ENCODE peak calls at places on chromosomes 5 and 9, in four cellular contexts. G, D, C and H are unnamed samples.

GRCh38 chr9:124045076-124045829 is 33.7 kb downstream of the LHX2 start:
- DNase-seq in C (peak; percentile 26), D (peak; percentile 84), G (peak; percentile 34), H (no peak)

GRCh38 chr5:109690456-109691247 is 925 bp downstream of the MAN2A1 start:
- DNase-seq in G (peak; percentile 90), C (peak; percentile 46), D (peak; percentile 92), H (peak; percentile 56)

GRCh38 chr5:173016621-173017046 is 33.1 kb downstream of the ATP6V0E1 start:
- DNase-seq in C (peak; percentile 34), D (peak; percentile 84), G (peak; percentile 49), H (no peak)

GRCh38 chr5:122014232-122014940 is 52.6 kb downstream of the SRFBP1 start:
- DNase-seq in C (no peak), G (peak; percentile 59), D (peak; percentile 59), H (no peak)

GRCh38 chr9:134287591-134288518 is 38.4 kb upstream of the RXRA start:
- DNase-seq in G (no peak), C (no peak), D (no peak), H (no peak)

GRCh38 chr9:631596-631995 is 209.9 kb upstream of the DMRT1 start:
- DNase-seq in C (no peak), G (no peak), D (peak; percentile 17), H (peak; percentile 49)

GRCh38 chr9:4985376-4986266 is 549 bp downstream of the JAK2 start:
- DNase-seq in C (peak; percentile 9), D (peak; percentile 80), G (peak; percentile 48), H (peak; percentile 37)

GRCh38 chr9:115264333-115264732 is 146.4 kb upstream of the TNC start:
- DNase-seq in C (no peak), G (peak; percentile 44), D (peak; percentile 60), H (no peak)

GRCh38 chr9:21848615-21849014 is 46.2 kb downstream of the MTAP start:
- DNase-seq in D (no peak), G (no peak), C (no peak), H (no peak)

GRCh38 chr9:89436963-89437625 is 60.8 kb downstream of the SEMA4D start:
- DNase-seq in C (no peak), G (no peak), D (no peak), H (no peak)

GRCh38 chr9:13487071-13487470 is 207.6 kb upstream of the MPDZ start:
- DNase-seq in D (no peak), G (no peak), C (no peak), H (no peak)

GRCh38 chr5:67509402-67509801 is 312.8 kb upstream of the CD180 start:
- DNase-seq in G (no peak), C (no peak), D (no peak), H (no peak)

GRCh38 chr9:20387062-20387461 is 235.2 kb downstream of the MLLT3 start:
- DNase-seq in C (no peak), G (no peak), D (no peak), H (no peak)

GRCh38 chr5:129771058-129771838 is 23.4 kb downstream of the MINAR2 start:
- DNase-seq in G (peak; percentile 55), C (peak; percentile 35), D (peak; percentile 68), H (peak; percentile 52)

GRCh38 chr5:109570362-109570874 is 119.3 kb upstream of the MAN2A1 start:
- DNase-seq in D (no peak), C (no peak), G (no peak), H (no peak)

GRCh38 chr5:5650242-5650641 is 227.8 kb downstream of the ICE1 start:
- DNase-seq in G (no peak), D (no peak), C (no peak), H (no peak)

GRCh38 chr9:130267930-130268329 is 2.4 kb downstream of the HMCN2 start:
- DNase-seq in C (no peak), D (no peak), G (no peak), H (no peak)
- TF ChIP-seq EZH2 in C (no peak), D (no peak), G (no peak), H (no peak)

GRCh38 chr5:572398-573019 is 39.6 kb upstream of the CEP72 start:
- DNase-seq in C (no peak), D (no peak), G (no peak), H (no peak)
- H3K27me3 ChIP-seq in C (peaks cover 97% of the 10 kb centered on the region), D (peaks cover 24% of the 10 kb centered on the region), G (peaks cover 9% of the 10 kb centered on the region), H (no peaks in the 10 kb centered on the region)

DNA sequence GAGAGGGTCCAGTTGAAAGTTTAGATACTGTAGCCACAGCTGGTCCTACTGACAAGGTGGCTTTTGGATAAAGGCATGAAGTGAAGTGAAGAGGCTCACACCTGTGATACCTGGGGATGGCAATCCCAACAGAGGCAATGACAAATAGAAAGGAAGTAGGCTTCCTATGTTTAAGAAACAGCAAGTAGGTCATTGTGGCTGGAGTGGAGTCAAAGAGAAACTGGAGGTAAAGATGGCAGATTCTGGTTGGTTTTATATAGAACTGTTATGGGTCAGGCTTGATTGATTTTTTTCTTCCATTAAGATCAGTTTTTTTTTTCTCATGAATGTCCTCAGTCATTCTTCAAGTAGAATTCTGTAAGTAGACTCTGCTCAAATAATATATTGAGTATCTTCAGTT is 79.5 kb downstream of the ANXA1 start:
- DNase-seq in C (no peak), G (no peak), D (no peak), H (no peak)
- H3K9me3 ChIP-seq in C (no peaks in the 10 kb centered on the region), G (no peaks in the 10 kb centered on the region), D (no peaks in the 10 kb centered on the region), H (no peaks in the 10 kb centered on the region)

DNA sequence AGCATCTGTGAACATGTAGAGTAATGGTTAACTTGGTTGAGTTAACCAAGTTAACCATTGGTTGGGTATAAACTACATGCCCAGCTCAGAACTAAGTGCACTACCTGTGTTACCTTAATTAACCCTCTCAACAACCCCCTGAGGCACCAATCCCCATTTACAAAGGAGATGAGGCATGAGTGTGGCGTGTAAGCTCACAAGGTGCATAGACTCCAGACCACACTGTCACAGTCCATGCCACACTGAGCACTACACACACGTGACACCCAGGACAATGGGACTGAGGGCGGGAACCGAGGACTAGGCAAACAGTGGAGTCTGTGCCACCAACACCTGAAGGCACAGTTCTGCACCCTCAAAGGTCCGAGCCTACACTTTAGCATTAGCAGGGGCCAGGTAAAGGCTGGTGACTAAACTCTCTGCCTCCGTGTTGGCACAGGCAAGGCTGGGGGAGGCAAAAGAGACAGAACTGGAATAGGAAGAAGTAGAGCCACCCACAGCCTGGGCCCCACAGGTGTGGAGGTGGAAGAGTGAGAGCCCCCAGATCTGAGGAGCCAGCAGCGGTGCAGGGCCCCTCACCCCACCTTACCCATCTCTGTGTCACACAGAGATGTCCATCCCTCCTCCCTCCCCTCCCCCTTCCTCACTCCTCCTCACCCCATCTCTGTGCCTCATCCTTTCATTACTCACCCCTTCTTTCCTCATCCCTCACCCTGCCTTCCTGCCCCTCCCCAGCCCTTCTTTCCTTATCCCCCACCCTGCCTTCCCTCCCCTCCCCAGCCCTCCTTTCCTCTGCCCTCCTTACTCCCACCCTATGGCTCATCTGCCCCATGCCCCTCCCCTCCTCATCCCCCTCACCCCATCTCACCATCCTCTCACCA is 2.1 kb upstream of the DNAJB5 start:
- DNase-seq in D (peak; percentile 61), C (no peak), G (no peak), H (no peak)
- TF ChIP-seq EZH2 in D (no peak), C (no peak), G (no peak), H (no peak)

DNA sequence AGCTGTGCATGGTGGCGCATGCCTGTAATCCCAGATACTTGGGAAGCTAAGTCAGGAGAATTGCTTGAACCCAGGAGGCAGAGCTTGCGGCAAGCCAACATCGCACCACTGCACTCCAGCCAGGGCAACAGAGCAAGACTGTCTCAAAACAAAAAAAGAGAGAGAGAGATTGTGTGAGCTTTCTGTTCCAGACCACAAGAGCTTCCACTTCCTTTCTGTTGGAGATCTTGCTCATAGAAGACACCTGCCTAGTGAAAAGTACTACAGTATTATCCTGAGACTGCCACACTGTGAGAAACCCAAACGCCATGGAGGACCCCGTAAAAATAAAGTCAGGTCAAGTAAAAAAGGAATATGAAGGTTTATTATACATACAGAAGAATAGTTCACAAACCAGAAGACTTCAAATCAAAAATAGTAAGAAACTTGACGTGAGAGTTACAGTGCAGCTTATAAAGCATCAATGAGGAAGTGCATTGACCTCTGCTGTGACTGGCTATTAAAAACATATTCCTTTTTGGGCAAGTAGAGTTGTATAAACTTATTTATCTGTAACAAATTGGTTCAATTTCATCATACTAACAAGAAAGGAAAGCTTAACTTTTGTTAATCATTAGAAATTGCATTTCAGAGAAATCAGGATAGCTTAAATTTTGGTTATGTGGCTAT is 4.3 kb upstream of the EMB start:
- DNase-seq in D (no peak), G (no peak), C (no peak), H (peak; percentile 79)
- H3K27me3 ChIP-seq in D (peaks cover 5% of the 10 kb centered on the region), G (no peaks in the 10 kb centered on the region), C (no peaks in the 10 kb centered on the region), H (no peaks in the 10 kb centered on the region)

DNA sequence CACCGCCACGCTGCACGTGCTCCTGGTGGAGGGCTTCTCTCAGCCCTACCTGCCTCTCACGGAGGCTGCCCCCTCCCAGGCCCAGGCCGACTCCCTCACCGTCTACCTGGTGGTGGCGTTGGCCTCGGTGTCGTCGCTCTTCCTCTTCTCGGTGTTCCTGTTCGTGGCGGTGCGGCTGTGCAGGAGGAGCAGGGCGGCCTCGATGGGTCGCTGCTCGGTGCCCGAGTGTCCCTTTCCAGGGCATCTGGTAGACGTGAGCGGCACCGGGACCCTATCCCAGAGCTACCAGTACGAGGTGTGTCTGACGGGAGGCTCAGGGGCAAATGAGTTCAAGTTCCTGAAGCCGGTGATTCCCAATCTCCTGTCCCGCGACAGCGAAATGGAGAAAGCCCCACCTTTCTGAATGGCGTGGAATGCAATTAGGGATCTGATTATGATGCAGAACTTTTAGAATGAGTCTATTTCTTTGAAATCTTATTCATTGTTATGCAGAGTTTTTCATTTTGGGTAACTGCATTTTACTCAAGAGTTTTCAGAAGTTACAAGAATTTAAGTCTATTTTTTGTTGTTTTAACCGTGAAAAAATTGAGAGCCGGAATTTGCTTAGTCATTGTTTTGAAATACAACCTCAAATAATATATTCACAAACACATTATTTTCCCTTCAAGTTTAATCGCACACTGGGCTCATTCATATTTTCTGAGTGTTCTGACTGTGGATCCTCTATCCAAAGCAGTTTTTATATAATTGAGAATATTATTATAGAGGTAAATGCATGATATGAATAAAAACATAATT is 8.5 kb upstream of the PCDHB15 start:
- DNase-seq in G (no peak), C (no peak), D (no peak), H (no peak)
- H3K9me3 ChIP-seq in G (no peaks in the 10 kb centered on the region), C (no peaks in the 10 kb centered on the region), D (no peaks in the 10 kb centered on the region), H (peaks cover 2% of the 10 kb centered on the region)